ENCODE peak calls at places on chromosome 22, in ten cellular contexts. C is NT2/D1; S is sigmoid colon; B is cardiac muscle cell; K is adipocyte; U is A549; M is H9; G is tibial artery; Z is IMR-90; L is CD4-positive, CD25-positive, alpha-beta regulatory T cell. H is an unnamed sample.

GRCh38 chr22:37932821-37933578 is 20.4 kb downstream of the C22orf23 start:
- DNase-seq in S (peak; percentile 74), M (no peak), L (no peak), Z (no peak), K (no peak), U (no peak), G (peak; percentile 75), C (no peak), B (no peak), H (no peak)

GRCh38 chr22:35684270-35684700 is 33.4 kb upstream of the APOL5 start:
- DNase-seq in K (peak; percentile 53), L (no peak), G (no peak), B (peak; percentile 34), U (peak; percentile 25), Z (peak; percentile 38), S (no peak), C (no peak), M (peak; percentile 59), H (peak; percentile 75)

GRCh38 chr22:37459211-37459610 is 27.0 kb downstream of the MFNG start:
- DNase-seq in C (no peak), K (no peak), S (no peak), M (no peak), G (no peak), U (no peak), Z (no peak), B (no peak), L (no peak), H (no peak)

GRCh38 chr22:31150615-31151014 is 9.4 kb upstream of the RNF185 start:
- DNase-seq in G (no peak), C (no peak), M (no peak), S (no peak), L (no peak), Z (no peak), U (no peak), K (no peak), B (peak; percentile 15), H (no peak)

GRCh38 chr22:16824718-16825687 is at the start of gene XKR3:
- DNase-seq in L (peak; percentile 37), U (no peak), K (peak; percentile 2), C (no peak), M (no peak), S (no peak), Z (no peak), G (no peak), B (no peak), H (peak; percentile 73)

GRCh38 chr22:20572132-20572802 is 64.9 kb downstream of the MED15 start:
- DNase-seq in S (no peak), Z (no peak), K (no peak), M (no peak), B (no peak), G (no peak), C (no peak), L (no peak), U (no peak), H (no peak)

GRCh38 chr22:34301569-34301968 is 381.3 kb upstream of the LARGE1 start:
- DNase-seq in S (no peak), B (peak; percentile 27), L (no peak), G (no peak), Z (no peak), C (no peak), K (no peak), U (no peak), M (no peak), H (no peak)

GRCh38 chr22:43867839-43868652 is 5.7 kb upstream of the SULT4A1 start:
- DNase-seq in Z (peak; percentile 73), M (peak; percentile 89), S (peak; percentile 54), B (peak; percentile 90), G (no peak), C (peak; percentile 71), K (peak; percentile 84), U (peak; percentile 28), L (no peak), H (peak; percentile 62)

GRCh38 chr22:32531228-32531627 is 56.6 kb downstream of the FBXO7 start:
- DNase-seq in U (no peak), B (peak; percentile 44), K (no peak), Z (no peak), C (no peak), G (no peak), M (no peak), S (peak; percentile 68), L (no peak), H (no peak)

GRCh38 chr22:44700456-44700855 is 1.5 kb upstream of the PRR5 start:
- DNase-seq in L (no peak), M (no peak), K (no peak), U (no peak), B (no peak), G (no peak), Z (peak; percentile 36), S (no peak), C (no peak), H (no peak)

GRCh38 chr22:22168941-22169867 is 75.4 kb upstream of the VPREB1 start:
- DNase-seq in U (no peak), C (no peak), L (no peak), S (no peak), M (no peak), B (no peak), K (no peak), Z (no peak), G (no peak), H (no peak)

GRCh38 chr22:32950366-32950765 is 107.8 kb downstream of the SYN3 start:
- DNase-seq in Z (no peak), K (no peak), M (no peak), U (no peak), S (no peak), C (no peak), G (no peak), L (no peak), B (no peak), H (no peak)

GRCh38 chr22:50714150-50714549 is 23.9 kb upstream of the ACR start:
- DNase-seq in C (no peak), B (no peak), L (no peak), Z (no peak), S (no peak), U (no peak), K (no peak), M (no peak), G (no peak), H (no peak)

DNA sequence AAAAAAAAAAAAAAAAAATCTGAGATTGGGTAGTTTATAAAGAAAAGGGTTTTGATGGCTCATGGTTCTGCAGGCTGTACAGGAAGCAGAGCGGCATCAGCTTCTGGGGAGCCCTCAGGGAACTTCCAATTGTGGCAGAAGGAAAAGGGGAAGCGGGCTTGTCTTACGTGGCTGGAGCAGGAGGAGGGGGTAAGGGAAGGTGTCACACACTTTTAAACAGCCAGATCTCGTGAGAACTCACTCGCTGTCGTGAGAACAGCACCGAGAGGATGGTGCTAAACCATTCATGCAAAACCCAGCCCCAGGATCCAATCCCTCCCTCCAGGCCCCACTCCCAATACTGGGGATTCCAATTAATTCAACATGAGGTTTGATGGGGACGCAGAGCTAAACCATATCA is 806.2 kb downstream of the TBC1D22A start:
- DNase-seq in U (no peak), M (no peak), G (no peak), Z (no peak), L (no peak), K (no peak), C (no peak), S (no peak), B (no peak), H (no peak)
- H3K9me3 ChIP-seq in U (no peaks in the 10 kb centered on the region), M (peaks cover 92% of the 10 kb centered on the region), G (no peaks in the 10 kb centered on the region), Z (peaks cover 42% of the 10 kb centered on the region), L (no peaks in the 10 kb centered on the region), K (no peaks in the 10 kb centered on the region), C (no peaks in the 10 kb centered on the region), S (no peaks in the 10 kb centered on the region), B (no peaks in the 10 kb centered on the region), H (no peaks in the 10 kb centered on the region)

GRCh38 chr22:26326803-26327202 is 102.3 kb upstream of the ASPHD2 start:
- DNase-seq in U (no peak), C (no peak), Z (no peak), K (no peak), M (no peak), S (no peak), B (no peak), L (no peak), G (no peak), H (no peak)
- H3K9me3 ChIP-seq in U (no peaks in the 10 kb centered on the region), C (no peaks in the 10 kb centered on the region), Z (no peaks in the 10 kb centered on the region), K (peaks cover 6% of the 10 kb centered on the region), M (no peaks in the 10 kb centered on the region), S (no peaks in the 10 kb centered on the region), B (no peaks in the 10 kb centered on the region), L (no peaks in the 10 kb centered on the region), G (no peaks in the 10 kb centered on the region), H (no peaks in the 10 kb centered on the region)

DNA sequence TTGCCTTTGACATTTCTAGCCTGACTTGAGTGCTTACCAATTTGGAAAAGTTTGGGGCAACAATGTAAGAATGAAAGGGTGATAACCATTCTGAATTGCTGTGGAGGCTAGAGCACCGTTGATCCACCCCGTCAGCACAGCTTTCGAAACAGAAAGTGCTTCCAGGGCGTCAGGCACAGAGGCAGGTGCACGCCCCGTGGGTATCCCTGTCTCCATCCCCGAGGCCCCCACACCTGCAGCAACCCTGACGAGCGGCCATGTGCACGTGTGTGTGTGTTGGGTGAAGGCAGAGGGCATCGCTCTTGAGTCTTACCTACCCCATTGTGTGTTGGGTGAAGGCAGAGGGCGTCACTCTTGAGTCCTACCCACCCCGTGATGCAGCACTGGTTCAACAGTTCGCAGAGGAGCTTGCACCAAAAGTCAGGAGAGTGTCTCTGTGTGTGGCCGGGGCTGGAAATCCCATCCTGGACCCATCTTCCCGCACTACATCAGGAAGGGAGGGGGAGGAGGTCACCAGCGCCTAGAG is 404.5 kb downstream of the BRD1 start:
- DNase-seq in M (no peak), B (no peak), C (no peak), K (no peak), L (no peak), U (no peak), Z (no peak), G (no peak), S (no peak), H (peak; percentile 48)
- H3K9me3 ChIP-seq in M (no peaks in the 10 kb centered on the region), B (no peaks in the 10 kb centered on the region), C (no peaks in the 10 kb centered on the region), K (peaks cover 6% of the 10 kb centered on the region), L (no peaks in the 10 kb centered on the region), U (no peaks in the 10 kb centered on the region), Z (peaks cover 45% of the 10 kb centered on the region), G (peaks cover 6% of the 10 kb centered on the region), S (no peaks in the 10 kb centered on the region), H (no peaks in the 10 kb centered on the region)

GRCh38 chr22:49056301-49056700 is 771.4 kb downstream of the BRD1 start:
- DNase-seq in S (peak; percentile 11), M (no peak), Z (no peak), K (no peak), B (no peak), L (no peak), C (no peak), U (no peak), G (peak; percentile 25), H (no peak)
- H3K9me3 ChIP-seq in S (no peaks in the 10 kb centered on the region), M (no peaks in the 10 kb centered on the region), Z (peaks cover 47% of the 10 kb centered on the region), K (no peaks in the 10 kb centered on the region), B (no peaks in the 10 kb centered on the region), L (no peaks in the 10 kb centered on the region), C (no peaks in the 10 kb centered on the region), U (no peaks in the 10 kb centered on the region), G (no peaks in the 10 kb centered on the region), H (no peaks in the 10 kb centered on the region)

GRCh38 chr22:19337137-19337536 is 45.6 kb upstream of the CLTCL1 start:
- DNase-seq in G (no peak), M (no peak), L (no peak), K (no peak), B (no peak), S (no peak), Z (no peak), U (no peak), C (no peak), H (no peak)
- H3K9me3 ChIP-seq in G (peaks cover 30% of the 10 kb centered on the region), M (no peaks in the 10 kb centered on the region), L (peaks cover 54% of the 10 kb centered on the region), K (peaks cover 23% of the 10 kb centered on the region), B (no peaks in the 10 kb centered on the region), S (peaks cover 13% of the 10 kb centered on the region), Z (peaks cover 4% of the 10 kb centered on the region), U (peaks cover 7% of the 10 kb centered on the region), C (peaks cover 4% of the 10 kb centered on the region), H (peaks cover 38% of the 10 kb centered on the region)

GRCh38 chr22:48212727-48213126 is 1450.3 kb downstream of the TBC1D22A start:
- DNase-seq in Z (no peak), B (no peak), C (no peak), U (no peak), L (no peak), G (no peak), K (no peak), M (no peak), S (no peak), H (no peak)
- H3K9me3 ChIP-seq in Z (peaks cover 57% of the 10 kb centered on the region), B (no peaks in the 10 kb centered on the region), C (no peaks in the 10 kb centered on the region), U (no peaks in the 10 kb centered on the region), L (no peaks in the 10 kb centered on the region), G (no peaks in the 10 kb centered on the region), K (peaks cover 4% of the 10 kb centered on the region), M (no peaks in the 10 kb centered on the region), S (no peaks in the 10 kb centered on the region), H (no peaks in the 10 kb centered on the region)